ENCODE peak calls at places on chromosomes 1 and 21, in eight cellular contexts. B, E, Y, P, L, M, F and I are unnamed samples.

GRCh38 chr1:86377341-86377740 is 18.8 kb downstream of the ODF2L start:
- DNase-seq in M (no peak), E (no peak), P (peak), L (peak), B (no peak), Y (no peak), F (no peak), I (no peak)

GRCh38 chr21:34673006-34673405 is 4.2 kb downstream of the CLIC6 start:
- DNase-seq in B (no peak), Y (no peak), L (peak), M (no peak), P (no peak), F (no peak), E (no peak), I (no peak)

GRCh38 chr1:93773049-93773838 is 91.6 kb upstream of the BCAR3 start:
- DNase-seq in F (no peak), B (no peak), Y (no peak), L (no peak), E (no peak), M (no peak), P (no peak), I (no peak)

GRCh38 chr1:113659010-113659409 is 100.3 kb downstream of the PHTF1 start:
- DNase-seq in L (no peak), B (no peak), E (no peak), Y (no peak), M (no peak), F (no peak), P (no peak), I (no peak)

GRCh38 chr21:35005077-35005476 is 44.0 kb downstream of the RUNX1 start:
- DNase-seq in L (no peak), E (no peak), P (no peak), M (no peak), F (no peak), B (no peak), Y (no peak), I (no peak)

GRCh38 chr1:921011-921837 is 2.5 kb upstream of the SAMD11 start:
- DNase-seq in Y (no peak), M (peak), L (peak), B (peak), F (peak), P (peak), E (peak), I (no peak)

GRCh38 chr1:206704239-206704638 is 19.5 kb downstream of the MAPKAPK2 start:
- DNase-seq in Y (no peak), L (no peak), B (no peak), E (no peak), F (no peak), P (no peak), M (no peak), I (peak)

GRCh38 chr1:193539731-193540459 is 353.5 kb upstream of the B3GALT2 start:
- DNase-seq in M (no peak), F (no peak), E (no peak), P (no peak), B (no peak), L (peak), Y (no peak), I (peak)

GRCh38 chr1:155064109-155064812 is 721 bp downstream of the EFNA4 start:
- DNase-seq in P (peak), L (peak), F (peak), M (no peak), Y (no peak), B (peak), E (peak), I (peak)

GRCh38 chr1:169161512-169162194 is 55.2 kb downstream of the ATP1B1 start:
- DNase-seq in L (peak), P (no peak), F (peak), B (no peak), Y (no peak), E (no peak), M (no peak), I (no peak)

GRCh38 chr1:50414853-50415234 is 8.4 kb downstream of the DMRTA2 start:
- DNase-seq in P (no peak), M (no peak), Y (no peak), B (no peak), F (no peak), E (no peak), L (no peak), I (no peak)

GRCh38 chr1:228148196-228148861 is 1.4 kb upstream of the GJC2 start:
- DNase-seq in P (no peak), E (peak), F (no peak), M (no peak), L (no peak), Y (peak), B (no peak), I (no peak)

GRCh38 chr1:1462318-1462966 is 9.1 kb upstream of the ATAD3B start:
- DNase-seq in B (no peak), P (no peak), Y (no peak), F (peak), L (peak), E (peak), M (no peak), I (peak)

GRCh38 chr1:200900877-200901276 is 6.2 kb downstream of the INAVA start:
- DNase-seq in F (no peak), P (no peak), L (no peak), B (no peak), Y (no peak), M (no peak), E (no peak), I (no peak)

GRCh38 chr1:67472056-67472455 is 41.9 kb upstream of the SERBP1 start:
- DNase-seq in L (no peak), B (no peak), M (no peak), F (no peak), E (no peak), Y (no peak), P (no peak), I (no peak)

GRCh38 chr1:76161451-76161850 is 86.9 kb downstream of the ST6GALNAC3 start:
- DNase-seq in M (no peak), P (no peak), L (no peak), Y (no peak), F (no peak), E (no peak), B (no peak), I (no peak)

GRCh38 chr1:117842408-117843170 is 86.8 kb downstream of the GDAP2 start:
- DNase-seq in B (peak), F (no peak), E (peak), M (no peak), P (no peak), L (peak), Y (no peak), I (no peak)

GRCh38 chr1:4485398-4485797 is 169.0 kb upstream of the AJAP1 start:
- DNase-seq in E (no peak), P (no peak), B (no peak), M (no peak), F (no peak), L (no peak), Y (no peak), I (no peak)

GRCh38 chr1:94884101-94884875 is 42.6 kb downstream of the CNN3 start:
- DNase-seq in F (peak), P (no peak), E (no peak), B (peak), M (no peak), L (no peak), Y (peak), I (no peak)

GRCh38 chr1:7644906-7645750 is 126.0 kb upstream of the VAMP3 start:
- DNase-seq in F (peak), E (peak), B (no peak), Y (no peak), P (no peak), L (peak), M (no peak), I (no peak)

GRCh38 chr1:216807696-216808095 is 84.5 kb upstream of the ESRRG start:
- DNase-seq in M (no peak), L (no peak), P (no peak), B (no peak), Y (no peak), E (no peak), F (no peak), I (no peak)

GRCh38 chr1:92774407-92774806 is 10.5 kb downstream of the EVI5 start:
- DNase-seq in L (no peak), P (no peak), E (no peak), F (no peak), M (no peak), B (no peak), Y (no peak), I (no peak)

GRCh38 chr1:235083589-235084323 is 44.9 kb downstream of the TOMM20 start:
- DNase-seq in F (peak), Y (no peak), P (peak), L (peak), B (peak), M (peak), E (peak), I (peak)

GRCh38 chr1:213970193-213970592 is 17.6 kb upstream of the PROX1 start:
- DNase-seq in F (no peak), M (no peak), P (no peak), E (no peak), Y (no peak), B (no peak), L (no peak), I (no peak)

GRCh38 chr1:84272401-84272800 is 29.1 kb upstream of the SAMD13 start:
- DNase-seq in Y (no peak), P (no peak), F (peak), M (no peak), B (no peak), E (no peak), L (no peak), I (no peak)

GRCh38 chr21:44998621-44999427 is 59.0 kb downstream of the SLX9 start:
- DNase-seq in M (no peak), F (no peak), Y (no peak), L (no peak), E (peak), P (no peak), B (no peak), I (no peak)

GRCh38 chr1:58782308-58783089 is 1.3 kb downstream of the JUN start:
- DNase-seq in M (peak), E (peak), Y (peak), L (peak), F (peak), P (peak), B (peak), I (peak)

GRCh38 chr1:145706282-145706681 is 886 bp downstream of the PDZK1 start:
- DNase-seq in E (no peak), Y (no peak), M (no peak), L (no peak), B (no peak), F (no peak), P (no peak), I (no peak)

GRCh38 chr1:119680723-119681122 is 31.0 kb upstream of the PHGDH start:
- DNase-seq in Y (no peak), E (no peak), F (no peak), P (no peak), L (no peak), B (no peak), M (no peak), I (no peak)

GRCh38 chr1:203676455-203676854 is 49.8 kb downstream of the ATP2B4 start:
- DNase-seq in M (no peak), P (no peak), Y (no peak), F (no peak), E (no peak), L (no peak), B (no peak), I (no peak)

GRCh38 chr1:158719664-158720063 is 856 bp downstream of the OR6K3 start:
- DNase-seq in Y (no peak), B (no peak), M (no peak), L (no peak), E (no peak), P (no peak), F (no peak), I (no peak)

GRCh38 chr1:24849653-24850295 is 80.3 kb downstream of the RUNX3 start:
- DNase-seq in Y (no peak), E (peak), P (peak), B (peak), M (no peak), L (peak), F (peak), I (peak)

GRCh38 chr1:84379128-84379527 is 19.2 kb upstream of the DNASE2B start:
- DNase-seq in E (no peak), L (no peak), F (no peak), M (no peak), P (no peak), Y (no peak), B (no peak), I (no peak)

GRCh38 chr1:197604327-197604726 is 171.0 kb downstream of the DENND1B start:
- DNase-seq in E (no peak), L (no peak), F (no peak), B (no peak), Y (no peak), P (no peak), M (no peak), I (no peak)

GRCh38 chr1:11570821-11571220 is 83.4 kb downstream of the FBXO2 start:
- DNase-seq in P (no peak), M (no peak), L (no peak), B (no peak), Y (no peak), F (no peak), E (no peak), I (no peak)

GRCh38 chr1:11569551-11569950 is 84.7 kb downstream of the FBXO2 start:
- DNase-seq in F (no peak), Y (no peak), P (no peak), B (no peak), L (no peak), E (no peak), M (no peak), I (no peak)

GRCh38 chr1:11569954-11570353 is 84.3 kb downstream of the FBXO2 start:
- DNase-seq in L (no peak), F (no peak), M (no peak), Y (no peak), E (no peak), B (no peak), P (no peak), I (no peak)

GRCh38 chr1:11573293-11573692 is 80.9 kb downstream of the FBXO2 start:
- DNase-seq in L (no peak), B (no peak), P (no peak), M (no peak), Y (no peak), F (no peak), E (no peak), I (no peak)

DNA sequence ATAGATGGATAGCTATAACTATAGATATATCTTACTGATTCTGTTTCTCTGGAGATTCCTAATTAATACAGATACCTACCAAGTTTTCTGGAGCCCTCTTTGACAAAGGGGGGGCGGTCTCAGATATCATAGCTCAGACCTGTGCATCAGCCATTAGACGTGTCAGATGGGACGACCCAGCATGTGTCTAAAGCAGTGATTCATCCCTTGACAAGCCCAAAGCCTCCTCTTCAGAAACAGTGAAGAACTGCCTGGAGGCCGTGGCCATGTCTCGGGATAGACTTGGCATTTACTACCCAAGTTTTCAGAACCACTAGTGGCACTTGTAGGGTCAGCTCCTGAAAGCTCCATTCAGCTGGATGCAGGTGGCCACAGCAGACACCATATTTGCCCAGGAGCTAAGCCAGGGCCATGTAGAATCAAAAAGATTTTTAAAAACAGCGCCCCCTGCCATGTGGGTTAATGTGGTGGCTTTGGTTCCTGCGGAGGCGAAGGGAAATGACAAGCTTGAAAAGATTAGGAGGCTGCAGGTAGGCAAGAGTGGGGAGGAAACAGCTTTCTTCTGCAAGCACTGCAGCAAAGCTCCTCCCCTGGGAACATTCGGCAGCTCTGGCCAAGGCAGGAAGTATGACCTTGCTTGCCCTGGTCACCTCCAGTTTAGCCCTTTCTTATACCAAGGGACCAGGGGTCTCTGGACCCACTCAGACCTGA is 82.2 kb downstream of the FBXO2 start:
- DNase-seq in Y (no peak), P (peak), L (peak), M (no peak), F (no peak), E (peak), B (peak), I (peak)
- TF ChIP-seq CTCF in Y (peak), P (peak), L (peak), M (peak), F (no peak), E (peak), B (peak), I (no peak)

GRCh38 chr1:33119532-33120217 is 38.7 kb downstream of the AZIN2 start:
- DNase-seq in E (peak), F (no peak), Y (peak), P (no peak), L (peak), B (no peak), M (no peak), I (no peak)
- TF ChIP-seq CTCF in E (no peak), F (no peak), Y (peak), P (no peak), L (peak), B (no peak), M (no peak), I (no peak)

DNA sequence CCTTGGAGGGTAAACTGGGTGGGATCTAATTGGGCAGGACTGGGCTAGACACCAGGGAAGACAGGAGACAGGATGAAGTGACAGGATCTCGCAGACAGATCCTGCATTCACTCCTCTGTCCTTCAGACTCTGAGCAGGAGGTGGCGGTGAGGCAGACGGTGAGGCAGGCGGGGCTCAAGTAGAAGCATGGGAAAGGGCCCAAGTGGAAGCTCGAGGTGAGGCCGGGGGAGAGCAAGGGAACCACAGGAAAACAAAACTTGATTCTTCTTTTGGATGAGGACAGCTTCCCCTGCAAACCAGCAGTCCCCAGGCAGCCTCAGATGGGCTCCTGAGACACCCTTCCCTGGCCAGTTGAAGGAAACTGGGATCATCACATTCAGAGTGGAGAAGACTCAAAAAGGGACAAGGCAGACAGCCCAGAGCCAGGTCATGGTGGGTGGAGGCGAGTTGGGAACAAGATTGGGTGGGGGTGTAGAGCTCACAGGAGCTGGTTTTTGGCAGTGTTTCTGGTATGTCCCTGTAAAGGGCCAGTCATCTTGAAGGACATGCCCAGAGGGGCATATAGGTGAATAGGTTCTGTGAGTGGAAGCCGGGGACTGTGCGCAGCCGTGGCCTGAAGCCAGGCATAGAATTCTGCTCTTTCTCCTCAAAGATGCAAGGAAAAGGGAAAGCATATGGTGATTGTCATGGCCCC is 18.1 kb downstream of the INKA2 start:
- DNase-seq in L (no peak), E (no peak), P (no peak), Y (no peak), F (no peak), M (no peak), B (no peak), I (no peak)
- TF ChIP-seq CTCF in L (no peak), E (no peak), P (no peak), Y (no peak), F (no peak), M (no peak), B (no peak), I (no peak)

DNA sequence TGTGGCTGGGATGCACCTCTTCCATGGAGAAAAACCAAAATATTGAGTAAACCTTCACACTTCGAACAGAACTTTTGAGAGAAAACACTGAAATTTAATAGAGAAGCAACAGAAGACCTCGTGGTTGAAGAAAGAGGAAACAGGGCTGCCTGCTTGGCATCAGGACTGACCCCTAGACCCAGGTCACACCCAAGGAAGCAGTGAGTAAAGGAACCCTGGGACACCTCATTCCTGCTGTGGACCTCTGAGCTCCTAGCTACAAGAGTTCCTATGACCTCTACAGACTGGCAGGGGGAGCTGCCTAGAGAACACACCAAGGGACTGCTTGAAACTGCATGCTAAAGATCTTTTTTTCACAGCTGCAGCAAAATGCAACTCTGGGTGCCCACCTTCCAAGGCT is 67.8 kb downstream of the FASLG start:
- DNase-seq in P (no peak), E (no peak), M (no peak), F (no peak), Y (no peak), L (no peak), B (no peak), I (no peak)
- TF ChIP-seq CTCF in P (peak), E (no peak), M (no peak), F (no peak), Y (no peak), L (no peak), B (no peak), I (no peak)